ENCODE peak calls at places on chromosomes 5 and 9, in four cellular contexts. X, I, V and K are unnamed samples.

GRCh38 chr9:136438909-136439549 is 616 bp downstream of the INPP5E start:
- DNase-seq in I (peak; percentile 77), V (peak; percentile 40), X (peak; percentile 56), K (no peak)

GRCh38 chr5:71778678-71779276 is 59.7 kb downstream of the CARTPT start:
- DNase-seq in V (no peak), X (peak; percentile 28), I (no peak), K (peak; percentile 34)

GRCh38 chr5:10333154-10334006 is 20.1 kb upstream of the MARCHF6 start:
- DNase-seq in V (peak; percentile 47), I (no peak), X (peak; percentile 55), K (no peak)

GRCh38 chr9:95249986-95250385 is 67.5 kb downstream of the FANCC start:
- DNase-seq in I (no peak), V (no peak), X (no peak), K (no peak)

GRCh38 chr5:149039501-149039900 is 23.4 kb downstream of the SH3TC2 start:
- DNase-seq in X (no peak), I (no peak), V (no peak), K (no peak)

GRCh38 chr5:138230261-138230660 is 17.1 kb upstream of the CDC23 start:
- DNase-seq in X (peak; percentile 34), V (peak; percentile 84), I (no peak), K (no peak)

GRCh38 chr9:130029591-130029990 is 13.4 kb downstream of the FNBP1 start:
- DNase-seq in X (no peak), V (no peak), I (no peak), K (no peak)

GRCh38 chr9:21883642-21884041 is 81.2 kb downstream of the MTAP start:
- DNase-seq in V (no peak), X (no peak), I (no peak), K (no peak)

GRCh38 chr5:103098993-103099392 is 20.9 kb downstream of the GIN1 start:
- DNase-seq in X (no peak), V (no peak), I (no peak), K (no peak)

GRCh38 chr9:86557063-86557766 is 203.0 kb upstream of the TUT7 start:
- DNase-seq in X (peak; percentile 50), V (no peak), I (no peak), K (no peak)

GRCh38 chr9:37531699-37532098 is 44.5 kb downstream of the FBXO10 start:
- DNase-seq in X (no peak), I (peak; percentile 67), V (no peak), K (no peak)

GRCh38 chr9:107749787-107750444 is 260.3 kb upstream of the KLF4 start:
- DNase-seq in V (peak; percentile 95), X (peak; percentile 62), I (no peak), K (peak; percentile 77)

GRCh38 chr9:126449725-126450443 is 123.3 kb downstream of the MVB12B start:
- DNase-seq in V (no peak), X (no peak), I (no peak), K (no peak)

GRCh38 chr5:160556886-160557285 is 135.2 kb downstream of the PTTG1 start:
- DNase-seq in I (no peak), V (no peak), X (no peak), K (no peak)

GRCh38 chr5:35129276-35129675 is 81.5 kb upstream of the AGXT2 start:
- DNase-seq in V (no peak), I (no peak), X (peak; percentile 20), K (no peak)

GRCh38 chr5:74950836-74951515 is 84.8 kb upstream of the FAM169A start:
- DNase-seq in X (no peak), V (no peak), I (no peak), K (no peak)

GRCh38 chr9:86946712-86947145 is 577 bp downstream of the GAS1 start:
- DNase-seq in X (no peak), I (peak; percentile 59), V (peak; percentile 62), K (peak; percentile 73)

GRCh38 chr5:180825768-180826525 is 23.3 kb upstream of the MGAT1 start:
- DNase-seq in X (peak; percentile 51), I (no peak), V (peak; percentile 75), K (no peak)

GRCh38 chr5:152051499-152052454 is 127.1 kb upstream of the GLRA1 start:
- DNase-seq in V (no peak), X (no peak), I (no peak), K (no peak)

GRCh38 chr9:108535526-108535925 is 320.3 kb downstream of the ACTL7B start:
- DNase-seq in X (no peak), V (peak; percentile 16), I (no peak), K (no peak)

GRCh38 chr5:72383280-72384205 is 63.4 kb downstream of the PTCD2 start:
- DNase-seq in X (no peak), V (no peak), I (no peak), K (no peak)

GRCh38 chr5:9852686-9853085 is 222.5 kb upstream of the TAS2R1 start:
- DNase-seq in X (no peak), V (no peak), I (no peak), K (no peak)

GRCh38 chr5:14414615-14415515 is 166.7 kb upstream of the OTULINL start:
- DNase-seq in I (peak; percentile 52), X (no peak), V (no peak), K (no peak)

GRCh38 chr9:38650564-38650963 is 30.2 kb upstream of the ANKRD18A start:
- DNase-seq in I (no peak), X (no peak), V (no peak), K (no peak)

GRCh38 chr9:136146126-136147037 is 27.7 kb upstream of the TMEM250 start:
- DNase-seq in X (no peak), I (no peak), V (no peak), K (no peak)

GRCh38 chr9:113293285-113293874 is 9.8 kb downstream of the RNF183 start:
- DNase-seq in V (no peak), X (no peak), I (no peak), K (no peak)

GRCh38 chr5:138664276-138664943 is 88.8 kb upstream of the CTNNA1 start:
- DNase-seq in I (no peak), V (no peak), X (peak; percentile 57), K (peak; percentile 37)

GRCh38 chr9:108271646-108272349 is 584.0 kb downstream of the ACTL7B start:
- DNase-seq in V (no peak), X (peak; percentile 82), I (no peak), K (no peak)

GRCh38 chr5:158967566-158967965 is 132.2 kb downstream of the EBF1 start:
- DNase-seq in I (no peak), X (no peak), V (no peak), K (no peak)

GRCh38 chr5:1724822-1725602 is 74.6 kb downstream of the MRPL36 start:
- DNase-seq in I (peak; percentile 40), V (peak; percentile 28), X (no peak), K (no peak)

GRCh38 chr5:96868603-96869371 is 7.5 kb upstream of the ERAP2 start:
- DNase-seq in X (peak; percentile 76), I (no peak), V (peak; percentile 18), K (no peak)

GRCh38 chr9:92620870-92621269 is 49.1 kb downstream of the IPPK start:
- DNase-seq in V (no peak), I (no peak), X (no peak), K (no peak)

GRCh38 chr9:92627651-92628050 is 42.3 kb downstream of the IPPK start:
- DNase-seq in V (no peak), X (no peak), I (no peak), K (no peak)

GRCh38 chr9:92631452-92632211 is 38.3 kb downstream of the IPPK start:
- DNase-seq in I (no peak), X (no peak), V (no peak), K (no peak)

DNA sequence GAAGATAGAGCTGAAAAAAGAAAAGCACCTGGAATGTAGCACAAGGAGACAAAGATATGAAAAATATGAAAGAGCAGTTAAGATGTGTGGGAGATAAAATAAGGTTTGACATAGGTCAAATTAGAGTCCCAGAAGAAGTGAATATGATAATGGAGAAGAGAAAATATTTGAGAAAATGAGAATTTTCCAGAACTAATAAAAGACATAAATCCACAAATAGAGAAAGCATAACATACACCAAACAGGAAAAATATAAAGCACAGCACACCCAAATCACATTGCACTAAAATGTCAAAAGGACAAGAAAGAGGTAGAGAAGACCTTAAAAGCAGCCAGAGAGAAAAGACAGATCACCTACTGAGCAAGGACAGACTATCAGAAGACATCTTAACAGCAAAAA is 43.4 kb downstream of the IPPK start:
- DNase-seq in X (no peak), I (no peak), V (no peak), K (no peak)
- H3K27ac ChIP-seq in X (no peak overlapping the region), I (no peak overlapping the region), V (no peak overlapping the region), K (no peak overlapping the region)

DNA sequence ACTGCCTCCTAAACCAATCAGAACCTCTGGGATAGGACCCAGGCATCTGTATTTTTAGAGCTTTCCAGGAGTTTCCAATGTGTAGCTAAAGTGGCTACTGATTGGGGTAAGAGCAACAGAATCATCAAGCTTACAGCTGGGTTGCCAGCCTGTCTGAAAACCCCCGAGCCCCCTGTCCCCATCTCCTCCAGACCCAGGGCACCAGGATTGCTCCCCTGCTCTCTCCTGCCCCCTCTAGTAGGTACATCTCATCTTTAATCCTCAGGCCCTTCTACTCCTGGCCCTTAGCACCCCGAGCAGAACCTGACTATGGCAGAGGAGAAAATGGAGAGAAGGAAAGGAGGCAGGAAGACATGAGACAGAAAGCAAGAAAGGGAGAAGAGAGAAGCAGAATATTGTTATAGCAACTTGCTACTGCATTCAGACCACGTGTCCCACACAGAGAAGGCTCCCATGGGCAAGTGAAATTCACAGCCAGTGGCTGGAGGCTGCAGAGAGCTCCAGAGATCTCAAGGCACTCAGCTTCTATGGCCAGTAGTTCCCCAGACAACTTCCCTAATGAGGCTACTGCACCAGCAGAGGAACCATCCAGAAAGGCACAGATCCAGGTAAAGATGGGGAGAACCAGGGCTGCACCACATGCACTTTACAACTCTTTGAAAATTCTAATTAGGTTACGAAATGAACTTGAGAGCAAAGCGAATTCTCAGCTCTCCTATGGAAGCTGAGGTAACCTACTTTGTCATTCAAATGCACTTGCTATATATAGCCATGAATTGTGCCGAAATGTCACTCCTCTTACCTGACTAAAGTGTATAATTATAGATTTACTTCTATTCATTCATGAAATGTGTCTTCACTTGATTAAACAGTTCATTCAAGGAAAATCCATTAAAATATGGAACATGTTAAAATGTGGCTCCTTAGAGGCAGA is 204.6 kb downstream of the GABBR2 start:
- DNase-seq in V (no peak), I (no peak), X (no peak), K (peak; percentile 4)
- H3K27ac ChIP-seq in V (no peak overlapping the region), I (no peak overlapping the region), X (no peak overlapping the region), K (no peak overlapping the region)

DNA sequence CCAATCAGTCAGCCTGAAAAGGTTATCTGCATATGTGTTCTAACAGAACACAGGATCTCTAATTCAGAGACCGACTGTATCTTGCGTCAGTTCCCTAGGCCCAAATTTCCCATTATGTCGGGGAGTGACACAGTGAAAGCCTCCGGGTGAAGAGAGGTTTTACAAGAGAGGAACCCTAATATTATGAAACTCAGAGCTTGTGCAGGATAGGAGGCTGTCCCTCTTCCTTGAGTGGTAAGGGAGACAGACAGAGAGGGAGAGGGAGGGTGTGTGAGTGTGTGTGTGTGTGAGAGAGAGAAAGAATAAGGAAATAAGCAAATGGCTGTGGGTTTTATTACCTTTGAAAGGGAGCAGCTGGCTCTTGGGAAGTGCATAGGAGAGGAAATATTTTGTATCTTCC is 1.9 kb downstream of the CD14 start:
- DNase-seq in X (no peak), I (no peak), V (no peak), K (no peak)
- H3K27ac ChIP-seq in X (no peak overlapping the region), I (no peak overlapping the region), V (peak overlapping the region; percentile 85), K (peak overlapping the region; percentile 24)

DNA sequence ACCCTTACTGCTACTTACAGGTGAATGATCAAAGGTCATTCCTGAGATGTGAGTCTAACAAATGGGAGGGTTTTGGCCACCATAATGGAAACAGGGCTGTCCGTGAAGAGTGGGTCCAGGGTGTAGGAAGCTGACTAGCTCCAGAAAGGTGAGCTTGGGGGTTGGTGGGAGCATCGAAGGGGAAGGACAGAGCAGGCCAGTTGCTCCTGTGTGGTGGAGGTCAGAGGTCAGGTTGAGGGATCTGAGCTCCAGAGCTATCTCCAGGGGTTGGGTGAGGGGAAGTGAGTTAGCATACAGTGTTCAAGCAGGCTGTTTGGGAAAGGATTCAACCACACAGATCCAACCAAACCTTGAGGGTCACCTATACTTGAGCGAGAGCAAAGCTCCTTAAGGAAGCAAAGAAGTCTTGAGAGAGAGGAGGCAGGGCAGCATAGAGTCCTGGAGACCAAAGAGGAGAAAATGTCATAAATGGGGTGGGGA is 18.7 kb upstream of the GLDC start:
- DNase-seq in I (no peak), V (no peak), X (no peak), K (no peak)
- H3K27ac ChIP-seq in I (no peak overlapping the region), V (no peak overlapping the region), X (peak overlapping the region; percentile 98), K (no peak overlapping the region)